ENCODE peak calls at places on chromosomes 11 and 22, in seven cellular contexts. O, C, K, F, R, H and Y are unnamed samples.

GRCh38 chr11:121452609-121453150 is at the start of gene SORL1-AS1:
- DNase-seq in O (peak), C (no peak), K (no peak), F (no peak), R (no peak), H (peak), Y (no peak)

GRCh38 chr11:75313457-75314272 is 37.8 kb downstream of the ARRB1 start:
- DNase-seq in O (no peak), C (no peak), K (peak), F (peak), R (no peak), H (no peak), Y (peak)

GRCh38 chr11:19242184-19242932 is 1.6 kb upstream of the E2F8 start:
- DNase-seq in O (no peak), C (no peak), K (no peak), F (no peak), R (peak), H (no peak), Y (no peak)

GRCh38 chr11:32635819-32636218 is 52.2 kb downstream of the EIF3M start:
- DNase-seq in O (no peak), C (no peak), K (no peak), F (no peak), R (no peak), H (no peak), Y (no peak)

GRCh38 chr11:10866893-10867331 is 9.1 kb upstream of the ZBED5 start:
- DNase-seq in O (no peak), C (no peak), K (peak), F (peak), R (no peak), H (no peak), Y (no peak)

GRCh38 chr11:126930100-126930841 is 70.3 kb downstream of the KIRREL3 start:
- DNase-seq in O (no peak), C (no peak), K (no peak), F (no peak), R (no peak), H (no peak), Y (no peak)

GRCh38 chr22:35376728-35377472 is 4.0 kb upstream of the HMOX1 start:
- DNase-seq in O (peak), C (peak), K (peak), F (peak), R (peak), H (peak), Y (peak)

GRCh38 chr11:122275513-122275912 is 159.5 kb upstream of the BLID start:
- DNase-seq in O (no peak), C (no peak), K (no peak), F (peak), R (no peak), H (no peak), Y (no peak)

GRCh38 chr11:129427376-129427775 is 51.7 kb downstream of the BARX2 start:
- DNase-seq in O (no peak), C (no peak), K (no peak), F (no peak), R (no peak), H (no peak), Y (no peak)

GRCh38 chr11:75155570-75156422 is 4.9 kb downstream of the SLCO2B1 start:
- DNase-seq in O (no peak), C (no peak), K (peak), F (no peak), R (no peak), H (no peak), Y (no peak)

GRCh38 chr22:27978875-27979274 is 59.8 kb upstream of the PITPNB start:
- DNase-seq in O (peak), C (no peak), K (no peak), F (no peak), R (no peak), H (no peak), Y (no peak)

GRCh38 chr22:29370556-29370955 is 17.8 kb downstream of the AP1B1 start:
- DNase-seq in O (no peak), C (peak), K (no peak), F (no peak), R (no peak), H (no peak), Y (no peak)

DNA sequence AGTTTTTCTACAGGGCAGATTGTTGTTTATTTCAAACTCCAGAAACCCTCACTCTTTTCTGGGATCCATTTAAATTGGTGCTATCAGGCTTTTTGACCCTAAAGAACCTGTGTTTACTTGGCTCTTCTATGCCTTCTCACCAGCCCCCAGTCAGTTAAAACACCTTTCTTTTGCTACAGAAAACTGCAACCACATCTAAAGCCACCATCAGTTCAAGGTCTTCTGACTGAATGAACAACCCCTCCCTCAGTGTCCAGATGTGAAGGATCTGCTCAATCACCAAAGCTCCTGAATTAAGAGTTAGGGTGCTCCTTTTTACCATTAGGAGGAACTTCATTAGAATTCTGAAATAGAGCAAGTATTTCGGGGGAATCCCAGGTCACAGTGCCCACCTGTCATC is 7.0 kb upstream of the GLYATL1B start:
- DNase-seq in O (no peak), C (no peak), K (no peak), F (no peak), R (no peak), H (no peak), Y (no peak)
- TF ChIP-seq CTCF in O (no peak), C (no peak), K (no peak), F (no peak), R (no peak), H (no peak), Y (no peak)

DNA sequence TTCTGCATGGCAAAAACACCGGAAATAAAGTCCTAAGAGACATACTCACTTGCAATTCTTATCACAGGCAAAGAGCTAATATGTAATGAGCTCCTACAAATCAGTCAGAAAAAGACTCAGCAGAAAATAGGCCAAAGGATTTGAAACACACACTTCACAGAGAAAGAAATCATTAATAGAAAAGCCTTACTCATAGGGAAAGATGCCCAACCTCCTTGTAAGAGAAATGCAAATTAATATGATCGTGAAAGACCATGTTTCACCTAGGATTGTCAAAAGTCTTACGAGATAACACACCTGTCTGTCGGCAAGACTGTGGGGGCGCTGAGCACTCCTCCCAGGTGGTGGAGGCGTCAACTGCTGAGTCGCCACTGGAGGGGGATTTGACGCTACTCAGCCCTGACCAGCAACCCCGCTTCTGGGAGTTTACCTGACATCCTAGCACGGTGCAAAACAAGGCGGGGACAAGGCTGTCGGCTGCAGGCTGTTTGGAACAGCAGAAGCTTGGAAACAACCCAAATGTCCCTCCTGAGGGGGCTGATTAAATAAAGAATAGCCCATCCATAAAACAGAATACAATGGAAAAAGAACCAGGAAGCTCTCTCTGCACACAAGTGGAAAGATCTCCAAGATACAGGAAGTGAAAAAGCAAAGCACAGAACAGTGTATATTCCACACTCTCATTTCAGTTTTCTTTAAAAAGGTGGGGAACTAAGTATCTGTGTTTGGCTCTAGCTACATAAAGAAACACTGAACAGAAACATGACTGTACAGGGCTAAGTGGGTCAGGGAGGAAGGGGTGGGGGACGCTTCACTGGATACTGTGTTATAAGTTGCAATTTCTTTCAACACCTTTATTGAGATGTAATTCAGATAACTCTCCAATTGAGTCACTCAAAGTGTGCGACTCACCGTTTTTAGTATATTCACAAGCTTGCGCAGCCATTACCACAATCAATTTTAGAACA is 11.5 kb downstream of the CSNK1E start:
- DNase-seq in O (peak), C (peak), K (peak), F (peak), R (peak), H (peak), Y (peak)
- TF ChIP-seq CTCF in O (no peak), C (peak), K (peak), F (no peak), R (no peak), H (no peak), Y (no peak)

DNA sequence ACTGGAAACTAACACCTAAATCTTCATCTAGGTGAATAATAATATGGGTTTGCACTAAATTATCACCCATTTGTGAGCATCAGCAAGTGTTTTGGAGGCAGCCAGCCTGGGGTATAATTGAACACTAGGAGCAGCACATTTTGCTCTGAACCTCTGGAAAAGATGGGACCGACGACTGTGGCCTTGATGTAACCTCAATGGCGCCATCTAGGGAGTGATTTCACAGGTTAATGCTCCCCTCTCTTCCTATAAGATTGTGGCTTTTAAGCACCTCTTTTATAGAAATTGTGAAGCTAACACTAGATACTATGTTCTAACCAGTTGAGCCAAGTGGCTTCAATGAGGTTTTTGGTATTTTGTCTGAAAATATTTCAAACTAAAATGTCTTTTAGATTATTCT is 203.7 kb downstream of the NELL1 start:
- DNase-seq in O (no peak), C (no peak), K (no peak), F (no peak), R (peak), H (no peak), Y (peak)
- TF ChIP-seq CTCF in O (no peak), C (peak), K (no peak), F (no peak), R (peak), H (no peak), Y (no peak)

DNA sequence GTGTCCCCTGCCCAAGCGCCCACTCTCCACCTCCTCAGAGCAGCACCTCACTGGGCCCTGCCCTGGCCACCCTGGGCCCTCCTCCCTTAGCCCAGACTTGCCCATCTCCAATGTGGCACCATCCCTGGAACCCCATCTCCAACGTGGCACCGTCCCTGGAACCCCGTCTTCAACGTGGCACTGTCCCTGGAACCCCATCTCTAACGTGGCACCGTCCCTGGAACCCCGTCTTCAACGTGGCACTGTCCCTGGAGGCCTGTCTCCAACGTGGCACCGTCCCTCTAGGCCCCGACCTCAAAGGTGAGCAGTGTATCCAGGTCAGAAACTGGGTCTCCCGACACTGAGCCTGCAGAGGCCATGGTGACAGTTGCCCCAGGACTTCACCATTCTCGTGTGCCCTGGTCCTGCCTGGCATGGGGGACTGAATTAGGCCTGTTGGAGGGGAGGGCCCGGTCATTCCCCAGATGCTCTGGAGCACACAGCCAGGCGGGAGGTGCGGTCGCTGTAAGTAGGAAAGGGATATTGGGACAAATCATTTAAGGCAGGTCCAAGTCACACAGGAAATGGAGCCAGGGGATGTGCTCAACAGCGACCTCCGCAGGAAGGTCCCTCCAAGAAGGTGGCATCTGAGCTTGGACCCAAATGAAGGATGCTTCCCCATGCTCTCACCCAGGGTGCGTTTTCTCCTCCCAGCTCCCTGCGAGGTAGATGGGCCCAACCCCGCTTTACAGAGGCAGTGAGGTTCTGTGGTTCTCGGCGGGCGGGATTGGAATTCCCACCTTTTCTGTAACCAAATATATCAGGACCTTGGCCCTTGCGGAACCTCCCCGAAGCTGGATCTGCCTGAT is 2.4 kb upstream of the CTSD start:
- DNase-seq in O (no peak), C (no peak), K (no peak), F (no peak), R (no peak), H (no peak), Y (no peak)
- TF ChIP-seq CTCF in O (no peak), C (peak), K (no peak), F (no peak), R (no peak), H (no peak), Y (no peak)

GRCh38 chr22:50248192-50249084 is 2.6 kb downstream of the HDAC10 start:
- DNase-seq in O (no peak), C (no peak), K (no peak), F (no peak), R (no peak), H (no peak), Y (no peak)

GRCh38 chr22:50245214-50246072 is 620 bp upstream of the TUBGCP6 start:
- DNase-seq in O (no peak), C (peak), K (no peak), F (no peak), R (no peak), H (no peak), Y (no peak)

GRCh38 chr22:50243704-50244419 is 961 bp downstream of the TUBGCP6 start:
- DNase-seq in O (no peak), C (no peak), K (no peak), F (peak), R (no peak), H (no peak), Y (no peak)

GRCh38 chr22:50247748-50248147 is 2.9 kb upstream of the TUBGCP6 start:
- DNase-seq in O (peak), C (peak), K (peak), F (peak), R (peak), H (no peak), Y (peak)

GRCh38 chr22:50246242-50247175 is 1.7 kb upstream of the TUBGCP6 start:
- DNase-seq in O (no peak), C (no peak), K (no peak), F (no peak), R (no peak), H (peak), Y (no peak)
- TF ChIP-seq CTCF in O (no peak), C (peak), K (peak), F (no peak), R (no peak), H (no peak), Y (no peak)

DNA sequence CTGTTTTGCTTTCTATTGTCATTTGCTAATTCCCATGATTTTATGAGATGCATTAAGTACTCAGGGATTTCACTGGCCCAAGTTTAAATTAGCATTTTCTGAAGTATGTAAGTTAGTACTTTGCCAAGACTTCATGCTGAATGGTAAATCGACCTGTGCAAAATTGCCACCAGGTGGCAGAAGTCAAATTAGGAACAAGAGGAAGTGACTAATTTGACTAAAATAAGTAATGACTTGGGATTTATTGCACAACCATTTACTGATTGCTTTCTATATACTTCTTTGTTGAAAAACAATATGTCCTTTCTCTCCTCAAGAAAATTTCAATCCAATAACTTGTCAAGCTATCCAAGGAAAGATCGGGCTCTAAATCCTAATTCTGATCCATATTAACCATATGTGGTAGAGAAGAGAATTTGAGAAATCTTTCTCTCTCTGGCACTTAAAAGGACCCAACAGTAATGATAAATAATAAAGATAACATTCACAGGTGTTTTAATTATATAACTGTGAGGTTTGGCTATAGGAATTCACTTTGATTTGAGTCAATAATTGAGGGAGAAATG is 253.7 kb upstream of the CHORDC1 start:
- DNase-seq in O (no peak), C (peak), K (peak), F (peak), R (peak), H (peak), Y (peak)
- TF ChIP-seq CTCF in O (no peak), C (peak), K (no peak), F (no peak), R (peak), H (no peak), Y (peak)

GRCh38 chr11:26227311-26227710 is 104.6 kb upstream of the ANO3 start:
- DNase-seq in O (no peak), C (peak), K (peak), F (peak), R (no peak), H (peak), Y (peak)
- TF ChIP-seq CTCF in O (no peak), C (peak), K (peak), F (peak), R (no peak), H (peak), Y (peak)

DNA sequence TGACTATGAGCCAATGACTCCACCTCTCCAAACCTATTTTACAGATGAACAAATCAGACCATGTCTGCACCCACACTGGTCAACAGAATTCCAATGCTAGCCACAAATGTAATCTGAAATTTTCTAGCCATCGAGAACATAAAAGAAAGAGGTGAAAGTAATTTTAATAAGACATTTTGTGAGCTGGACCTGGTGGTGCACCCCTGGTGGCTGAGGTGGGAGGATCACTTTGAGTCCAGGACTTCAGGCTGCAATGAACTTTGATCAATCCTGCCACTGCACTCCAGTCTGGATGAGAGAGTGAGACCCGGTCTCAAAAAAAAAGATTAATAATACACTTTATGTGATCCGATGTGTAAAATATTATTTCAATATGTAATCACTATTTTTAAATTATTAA is 9.4 kb upstream of the RNF185 start:
- DNase-seq in O (no peak), C (no peak), K (no peak), F (no peak), R (no peak), H (peak), Y (no peak)
- TF ChIP-seq CTCF in O (no peak), C (peak), K (peak), F (peak), R (peak), H (peak), Y (peak)

GRCh38 chr22:50244420-50245213 is at the start of gene TUBGCP6:
- DNase-seq in O (peak), C (peak), K (peak), F (peak), R (peak), H (peak), Y (peak)
- TF ChIP-seq CTCF in O (peak), C (peak), K (peak), F (peak), R (no peak), H (peak), Y (no peak)

GRCh38 chr11:94755494-94755893 is 12.7 kb upstream of the AMOTL1 start:
- DNase-seq in O (no peak), C (no peak), K (no peak), F (no peak), R (no peak), H (no peak), Y (no peak)
- TF ChIP-seq CTCF in O (no peak), C (no peak), K (no peak), F (no peak), R (no peak), H (no peak), Y (no peak)